ENCODE peak calls at places on chromosomes 2 and 18, in five cellular contexts. N, F, T, M and C are unnamed samples.

GRCh38 chr2:220504890-220505564 is 877.6 kb downstream of the SLC4A3 start:
- DNase-seq in N (no peak), F (peak; percentile 88), T (no peak), M (peak; percentile 60), C (no peak)

GRCh38 chr18:49565656-49566055 is 3.8 kb downstream of the LIPG start:
- DNase-seq in N (no peak), F (no peak), T (peak; percentile 90), M (no peak), C (no peak)

GRCh38 chr2:11573418-11574175 is 39.8 kb downstream of the GREB1 start:
- DNase-seq in N (peak; percentile 74), F (no peak), T (no peak), M (no peak), C (no peak)

GRCh38 chr2:46802665-46803550 is 112.7 kb downstream of the MCFD2 start:
- DNase-seq in N (no peak), F (no peak), T (peak; percentile 42), M (no peak), C (no peak)

GRCh38 chr2:235709124-235709813 is 215.4 kb downstream of the AGAP1 start:
- DNase-seq in N (peak; percentile 51), F (peak; percentile 95), T (no peak), M (peak; percentile 14), C (peak; percentile 14)

GRCh38 chr2:85326406-85326945 is 1.3 kb downstream of the TGOLN2 start:
- DNase-seq in N (no peak), F (peak; percentile 52), T (peak; percentile 43), M (no peak), C (peak; percentile 31)

GRCh38 chr2:11688222-11689069 is 18.5 kb upstream of the NTSR2 start:
- DNase-seq in N (peak; percentile 85), F (peak; percentile 83), T (peak; percentile 75), M (peak; percentile 62), C (peak; percentile 71)

GRCh38 chr2:100106460-100106859 is 35.9 kb downstream of the AFF3 start:
- DNase-seq in N (no peak), F (no peak), T (peak; percentile 25), M (no peak), C (no peak)

GRCh38 chr2:200306969-200307811 is 697 bp downstream of the SPATS2L start:
- DNase-seq in N (peak; percentile 20), F (peak; percentile 65), T (peak; percentile 44), M (no peak), C (no peak)

GRCh38 chr18:77130229-77131099 is 2.1 kb downstream of the MBP start:
- DNase-seq in N (no peak), F (no peak), T (no peak), M (no peak), C (no peak)

GRCh38 chr2:238558456-238559099 is 131.9 kb downstream of the ASB1 start:
- DNase-seq in N (no peak), F (no peak), T (no peak), M (no peak), C (no peak)

GRCh38 chr2:105873721-105874120 is 129.0 kb downstream of the NCK2 start:
- DNase-seq in N (peak; percentile 87), F (peak; percentile 86), T (no peak), M (peak; percentile 29), C (no peak)

GRCh38 chr2:219352448-219353023 is 20.0 kb upstream of the RESP18 start:
- DNase-seq in N (peak; percentile 78), F (peak; percentile 61), T (peak; percentile 68), M (peak; percentile 47), C (peak; percentile 32)

GRCh38 chr2:48259811-48260210 is 270.1 kb upstream of the STON1 start:
- DNase-seq in N (no peak), F (no peak), T (no peak), M (no peak), C (no peak)

GRCh38 chr2:188102881-188103280 is 188.8 kb upstream of the GULP1 start:
- DNase-seq in N (no peak), F (no peak), T (no peak), M (no peak), C (no peak)

GRCh38 chr2:152925540-152926448 is 207.4 kb downstream of the ARL6IP6 start:
- DNase-seq in N (peak; percentile 24), F (peak; percentile 69), T (peak; percentile 55), M (peak; percentile 70), C (peak; percentile 38)

GRCh38 chr18:59846814-59847490 is 52.8 kb upstream of the PMAIP1 start:
- DNase-seq in N (no peak), F (peak; percentile 71), T (no peak), M (peak; percentile 23), C (no peak)

GRCh38 chr2:65129276-65129612 is 662 bp downstream of the RAB1A start:
- DNase-seq in N (no peak), F (no peak), T (peak; percentile 18), M (no peak), C (no peak)

GRCh38 chr2:39127973-39128372 is 7.1 kb upstream of the SOS1 start:
- DNase-seq in N (no peak), F (no peak), T (no peak), M (no peak), C (no peak)

GRCh38 chr2:241608881-241609280 is 28.1 kb downstream of the THAP4 start:
- DNase-seq in N (no peak), F (no peak), T (no peak), M (no peak), C (no peak)

GRCh38 chr2:205511221-205511620 is 171.1 kb upstream of the NRP2 start:
- DNase-seq in N (no peak), F (no peak), T (no peak), M (peak; percentile 40), C (no peak)

GRCh38 chr2:24280645-24281044 is 79.7 kb downstream of the ITSN2 start:
- DNase-seq in N (no peak), F (no peak), T (no peak), M (no peak), C (no peak)

GRCh38 chr2:132441051-132441450 is 24.4 kb downstream of the GPR39 start:
- DNase-seq in N (no peak), F (no peak), T (no peak), M (no peak), C (no peak)

GRCh38 chr2:36886664-36887063 is 79.7 kb downstream of the STRN start:
- DNase-seq in N (no peak), F (no peak), T (no peak), M (no peak), C (peak; percentile 30)

GRCh38 chr18:74724186-74724585 is 126.5 kb downstream of the ZNF407 start:
- DNase-seq in N (no peak), F (no peak), T (no peak), M (no peak), C (no peak)

GRCh38 chr2:236772220-236772837 is 202.7 kb downstream of the ACKR3 start:
- DNase-seq in N (no peak), F (no peak), T (no peak), M (no peak), C (no peak)

GRCh38 chr2:218280260-218280870 is 10.0 kb downstream of the PNKD start:
- DNase-seq in N (no peak), F (peak; percentile 55), T (no peak), M (no peak), C (no peak)

GRCh38 chr2:62705859-62706720 is 577 bp downstream of the EHBP1 start:
- DNase-seq in N (peak; percentile 52), F (peak; percentile 46), T (peak; percentile 75), M (peak; percentile 26), C (no peak)

GRCh38 chr18:80250740-80251364 is 3.5 kb upstream of the PARD6G start:
- DNase-seq in N (no peak), F (no peak), T (no peak), M (no peak), C (no peak)

GRCh38 chr2:120885311-120885710 is 149.6 kb downstream of the GLI2 start:
- DNase-seq in N (no peak), F (no peak), T (no peak), M (no peak), C (no peak)

GRCh38 chr18:68874361-68874760 is 76.5 kb downstream of the CCDC102B start:
- DNase-seq in N (no peak), F (no peak), T (no peak), M (no peak), C (peak; percentile 1)

GRCh38 chr2:46006634-46007033 is 290.6 kb upstream of the EPAS1 start:
- DNase-seq in N (no peak), F (peak; percentile 51), T (no peak), M (no peak), C (no peak)